ENCODE peak calls at places on chromosomes 7 and 10, in eight cellular contexts. F is suprapubic skin; G is naive thymus-derived CD4-positive, alpha-beta T cell; R is PC-3; J is right lobe of liver; C is lower lobe of right lung; Y is A549; X is heart left ventricle. W is an unnamed sample.

GRCh38 chr7:116269466-116269865 is 59.1 kb downstream of the TES start:
- DNase-seq in F (no peak), G (no peak), R (peak; percentile 70), J (no peak), C (no peak), Y (peak; percentile 39), X (no peak), W (no peak)

GRCh38 chr7:44380831-44381493 is 55.6 kb upstream of the CAMK2B start:
- DNase-seq in F (peak; percentile 54), G (no peak), R (no peak), J (no peak), C (no peak), Y (no peak), X (no peak), W (no peak)

GRCh38 chr10:26278295-26278694 is 61.7 kb downstream of the GAD2 start:
- DNase-seq in F (no peak), G (no peak), R (no peak), J (no peak), C (no peak), Y (no peak), X (no peak), W (no peak)

GRCh38 chr7:75772081-75773077 is at the start of gene CCL26:
- DNase-seq in F (peak; percentile 85), G (no peak), R (peak; percentile 92), J (no peak), C (no peak), Y (peak; percentile 76), X (no peak), W (peak; percentile 86)

GRCh38 chr7:25832456-25832855 is 319.5 kb upstream of the NFE2L3 start:
- DNase-seq in F (no peak), G (no peak), R (no peak), J (no peak), C (no peak), Y (no peak), X (no peak), W (no peak)

GRCh38 chr7:122415510-122415909 is 111.0 kb upstream of the FEZF1 start:
- DNase-seq in F (no peak), G (no peak), R (no peak), J (no peak), C (no peak), Y (no peak), X (no peak), W (no peak)

GRCh38 chr10:124294811-124295770 is 123.6 kb downstream of the OAT start:
- DNase-seq in F (peak; percentile 76), G (no peak), R (no peak), J (no peak), C (no peak), Y (no peak), X (no peak), W (no peak)

GRCh38 chr10:51685768-51686167 is 13.6 kb downstream of the CSTF2T start:
- DNase-seq in F (no peak), G (no peak), R (peak; percentile 93), J (no peak), C (no peak), Y (no peak), X (no peak), W (no peak)

GRCh38 chr10:61890881-61891409 is 10.6 kb upstream of the ARID5B start:
- DNase-seq in F (no peak), G (no peak), R (peak; percentile 92), J (no peak), C (no peak), Y (no peak), X (no peak), W (no peak)

GRCh38 chr7:152894295-152895170 is 135.0 kb downstream of the ACTR3B start:
- DNase-seq in F (no peak), G (no peak), R (peak; percentile 29), J (no peak), C (no peak), Y (peak; percentile 23), X (no peak), W (no peak)

GRCh38 chr7:140570120-140570519 is 70.5 kb downstream of the DENND2A start:
- DNase-seq in F (no peak), G (no peak), R (no peak), J (no peak), C (no peak), Y (no peak), X (peak; percentile 36), W (no peak)

GRCh38 chr7:98286093-98286525 is 4.6 kb downstream of the BRI3 start:
- DNase-seq in F (peak; percentile 89), G (no peak), R (peak; percentile 90), J (peak; percentile 76), C (peak; percentile 80), Y (peak; percentile 47), X (peak; percentile 64), W (peak; percentile 80)

GRCh38 chr7:117250801-117251200 is 72.1 kb downstream of the WNT2 start:
- DNase-seq in F (no peak), G (no peak), R (no peak), J (no peak), C (no peak), Y (no peak), X (no peak), W (no peak)

GRCh38 chr7:75601539-75601938 is 109.4 kb downstream of the SPDYE5 start:
- DNase-seq in F (no peak), G (no peak), R (no peak), J (no peak), C (no peak), Y (no peak), X (no peak), W (no peak)

GRCh38 chr7:42192072-42192471 is 44.9 kb downstream of the GLI3 start:
- DNase-seq in F (no peak), G (no peak), R (no peak), J (no peak), C (no peak), Y (no peak), X (no peak), W (no peak)

GRCh38 chr7:155795401-155795800 is 16.9 kb downstream of the SHH start:
- DNase-seq in F (no peak), G (no peak), R (no peak), J (peak; percentile 14), C (peak; percentile 24), Y (no peak), X (no peak), W (peak; percentile 29)

DNA sequence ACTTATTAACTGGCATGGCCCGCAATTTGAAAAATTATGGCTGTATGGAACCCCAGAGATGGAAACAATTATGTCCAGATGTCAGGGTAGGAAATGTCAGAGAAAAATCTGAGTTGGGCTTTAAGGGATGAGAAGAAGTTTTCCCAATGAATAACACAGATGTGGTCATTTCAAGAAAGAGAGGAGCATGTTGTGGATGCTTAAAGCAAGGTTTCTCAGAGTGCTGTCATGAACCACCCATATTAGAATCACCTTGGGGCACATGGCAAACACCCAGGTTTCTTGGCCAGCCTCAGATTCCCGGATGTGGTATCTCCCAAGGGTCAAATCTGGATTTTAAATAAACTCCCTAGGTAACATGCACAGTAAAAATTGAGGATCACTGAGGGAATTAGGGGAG is 43.6 kb downstream of the LAMB4 start:
- DNase-seq in F (no peak), G (no peak), R (peak; percentile 53), J (no peak), C (no peak), Y (no peak), X (no peak), W (no peak)
- H3K4me3 ChIP-seq in F (no peak overlapping the region), G (no peak overlapping the region), R (no peak overlapping the region), J (no peak overlapping the region), C (no peak overlapping the region), Y (no peak overlapping the region), X (no peak overlapping the region), W (no peak overlapping the region)

DNA sequence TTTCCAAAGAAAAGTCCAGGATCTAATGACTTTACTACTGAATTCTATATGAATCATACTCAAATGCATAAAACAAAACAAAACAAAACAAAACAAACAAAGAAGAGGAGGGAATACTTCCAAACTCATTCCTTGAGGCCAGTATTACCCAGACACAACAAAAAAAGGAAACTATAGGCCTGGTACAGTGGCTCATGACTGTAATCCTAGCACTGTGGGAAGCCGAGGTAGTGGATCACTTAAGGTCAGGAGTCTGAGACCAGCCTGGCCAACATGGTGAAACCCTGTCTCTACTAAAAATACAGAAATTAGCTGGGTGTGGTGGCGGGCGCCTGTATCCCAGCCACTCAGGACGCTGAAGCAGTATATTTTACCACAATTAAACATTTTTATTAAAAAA is 114.6 kb downstream of the NRBF2 start:
- DNase-seq in F (no peak), G (no peak), R (peak; percentile 84), J (no peak), C (no peak), Y (no peak), X (no peak), W (no peak)
- H3K9me3 ChIP-seq in F (no peaks in the 10 kb centered on the region), G (no peaks in the 10 kb centered on the region), R (no peaks in the 10 kb centered on the region), J (no peaks in the 10 kb centered on the region), C (peaks cover 9% of the 10 kb centered on the region), Y (no peaks in the 10 kb centered on the region), X (no peaks in the 10 kb centered on the region), W (no peaks in the 10 kb centered on the region)

DNA sequence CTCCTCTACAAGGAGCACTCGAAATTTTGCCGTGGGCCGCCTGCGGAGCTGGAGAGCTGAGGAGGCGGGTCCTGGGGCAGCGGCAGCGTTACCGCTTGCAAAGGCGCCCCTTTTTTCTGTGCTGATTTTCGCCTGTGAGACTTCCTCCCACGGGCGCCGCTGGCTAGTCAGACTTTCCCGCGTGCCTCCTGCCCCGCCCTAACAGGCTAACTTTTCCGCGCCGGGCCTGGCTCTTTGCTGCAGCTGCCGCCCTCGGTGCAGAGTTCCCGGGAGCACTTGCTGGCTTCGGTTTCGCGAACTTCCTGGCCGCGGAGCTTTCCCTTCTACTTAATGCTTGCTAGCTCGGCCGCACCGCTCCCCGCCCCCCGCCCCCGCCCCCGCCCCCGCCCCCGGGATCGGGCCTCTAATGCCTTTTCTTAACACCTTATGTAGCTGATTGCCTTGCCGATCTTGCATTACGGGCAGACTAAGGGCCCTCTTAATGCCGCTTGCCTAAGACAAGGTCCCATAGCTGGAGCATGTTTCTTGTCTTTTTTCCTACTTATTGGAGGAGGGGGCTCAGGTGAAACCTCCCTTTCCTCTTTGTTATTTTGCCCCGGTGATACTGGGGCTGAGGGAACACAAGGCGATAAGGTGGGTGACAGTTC is 37.9 kb upstream of the RASGEF1A start:
- DNase-seq in F (peak; percentile 91), G (peak; percentile 23), R (peak; percentile 54), J (peak; percentile 84), C (peak; percentile 89), Y (peak; percentile 43), X (peak; percentile 76), W (peak; percentile 90)
- H3K4me3 ChIP-seq in F (peak overlapping the region; percentile 46), G (peak overlapping the region; percentile 30), R (peak overlapping the region; percentile 75), J (peak overlapping the region; percentile 30), C (peak overlapping the region; percentile 50), Y (peak overlapping the region; percentile 39), X (peak overlapping the region; percentile 48), W (peak overlapping the region; percentile 73)

GRCh38 chr7:114548081-114548480 is 133.5 kb downstream of the FOXP2 start:
- DNase-seq in F (no peak), G (no peak), R (no peak), J (no peak), C (no peak), Y (no peak), X (no peak), W (no peak)
- H3K9me3 ChIP-seq in F (no peaks in the 10 kb centered on the region), G (no peaks in the 10 kb centered on the region), R (no peaks in the 10 kb centered on the region), J (no peaks in the 10 kb centered on the region), C (no peaks in the 10 kb centered on the region), Y (no peaks in the 10 kb centered on the region), X (no peaks in the 10 kb centered on the region), W (no peaks in the 10 kb centered on the region)

GRCh38 chr10:86953747-86954680 is 3.4 kb downstream of the MMRN2 start:
- DNase-seq in F (peak; percentile 76), G (no peak), R (no peak), J (no peak), C (peak; percentile 51), Y (no peak), X (peak; percentile 85), W (peak; percentile 90)
- H3K4me3 ChIP-seq in F (peak overlapping the region; percentile 4), G (no peak overlapping the region), R (no peak overlapping the region), J (no peak overlapping the region), C (peak overlapping the region; percentile 54), Y (no peak overlapping the region), X (peak overlapping the region; percentile 56), W (peak overlapping the region; percentile 6)

W was measured in right cardiac atrium.